ENCODE peak calls at places on chromosomes 16 and 17, in five cellular contexts. H, D, Y, C and W are unnamed samples.

GRCh38 chr17:1267471-1267947 is 2.7 kb upstream of the BHLHA9 start:
- DNase-seq in Y (no peak), D (no peak), C (no peak), H (no peak), W (no peak)

GRCh38 chr17:64281962-64282752 is 19.1 kb upstream of the TEX2 start:
- DNase-seq in D (peak), H (peak), Y (peak), C (peak), W (peak)

GRCh38 chr17:16304832-16305231 is 48.4 kb downstream of the CENPV start:
- DNase-seq in D (no peak), H (no peak), Y (no peak), C (peak), W (no peak)

GRCh38 chr17:9247401-9247938 is 226.2 kb downstream of the NTN1 start:
- DNase-seq in H (no peak), D (no peak), Y (no peak), C (no peak), W (no peak)

GRCh38 chr16:57096793-57097192 is 4.4 kb downstream of the CPNE2 start:
- DNase-seq in Y (no peak), H (no peak), D (no peak), C (no peak), W (no peak)

GRCh38 chr17:32970281-32970680 is 21.4 kb upstream of the SPACA3 start:
- DNase-seq in D (no peak), H (no peak), C (no peak), Y (no peak), W (no peak)

GRCh38 chr16:79751785-79752184 is 151.2 kb upstream of the MAF start:
- DNase-seq in H (no peak), C (no peak), D (no peak), Y (no peak), W (no peak)

GRCh38 chr17:34827008-34827407 is 134.3 kb downstream of the CCT6B start:
- DNase-seq in D (no peak), C (no peak), H (no peak), Y (no peak), W (no peak)

GRCh38 chr17:45101546-45101882 is 30.8 kb downstream of the PLCD3 start:
- DNase-seq in Y (no peak), H (no peak), D (no peak), C (no peak), W (no peak)

GRCh38 chr16:8863594-8864424 is 5.0 kb downstream of the CARHSP1 start:
- DNase-seq in Y (no peak), D (no peak), H (no peak), C (peak), W (no peak)

GRCh38 chr16:67349172-67349571 is 22.6 kb downstream of the LRRC36 start:
- DNase-seq in C (no peak), Y (no peak), D (no peak), H (no peak), W (no peak)

GRCh38 chr17:62966426-62967110 is 533 bp downstream of the TANC2 start:
- DNase-seq in Y (no peak), D (no peak), H (peak), C (peak), W (no peak)
- TF ChIP-seq CTCF in Y (no peak), D (no peak), H (no peak), C (no peak), W (no peak)

DNA sequence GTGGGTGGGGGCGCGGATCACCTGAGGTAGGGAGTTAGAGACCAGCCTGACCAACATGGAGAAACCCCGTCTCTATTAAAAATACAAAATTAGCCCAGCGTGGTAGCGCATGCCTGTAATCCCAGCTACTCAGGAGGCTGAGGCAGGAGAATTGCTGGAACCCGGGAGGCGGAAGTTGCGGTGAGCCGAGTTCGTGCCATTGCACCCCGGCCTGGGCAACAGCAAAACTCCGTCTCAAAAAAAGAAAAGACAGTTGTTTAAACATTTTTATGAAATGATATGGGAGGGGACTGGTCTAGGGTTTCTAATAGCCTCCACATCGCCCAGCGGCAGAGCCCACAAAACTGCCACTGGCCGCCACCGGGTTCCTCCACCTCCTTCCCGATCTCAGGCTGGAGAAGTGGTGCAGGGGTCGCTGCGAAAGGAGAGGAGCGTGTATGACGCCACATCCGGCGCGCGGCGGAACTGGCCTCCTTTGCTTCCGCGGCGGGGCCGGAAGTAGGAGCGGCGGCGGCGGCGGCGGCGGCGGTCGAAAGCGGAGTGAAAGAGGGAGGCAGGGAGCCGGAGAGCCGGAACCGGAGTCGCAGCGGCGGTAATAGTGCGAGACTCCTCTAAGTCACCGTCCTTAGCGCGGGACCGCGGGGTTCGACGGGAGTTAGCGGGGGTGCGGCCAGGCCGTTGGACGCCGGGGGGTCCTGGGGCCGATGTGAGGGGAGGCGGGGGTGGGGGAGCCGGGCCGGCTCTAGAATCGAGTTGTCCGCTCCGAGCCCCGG is at the start of gene PPP4C:
- DNase-seq in D (peak), C (peak), Y (peak), H (peak), W (peak)
- TF ChIP-seq CTCF in D (no peak), C (no peak), Y (peak), H (no peak), W (peak)

GRCh38 chr16:1283996-1284592 is 25.3 kb upstream of the UBE2I start:
- DNase-seq in C (no peak), D (no peak), H (no peak), Y (no peak), W (no peak)

GRCh38 chr16:1286492-1287094 is 22.8 kb upstream of the UBE2I start:
- DNase-seq in H (no peak), Y (no peak), D (no peak), C (no peak), W (no peak)

GRCh38 chr16:1287982-1288670 is 21.3 kb upstream of the UBE2I start:
- DNase-seq in Y (no peak), H (no peak), C (no peak), D (no peak), W (no peak)

GRCh38 chr16:1283296-1283695 is 26.1 kb upstream of the UBE2I start:
- DNase-seq in C (no peak), D (no peak), H (no peak), Y (no peak), W (no peak)

DNA sequence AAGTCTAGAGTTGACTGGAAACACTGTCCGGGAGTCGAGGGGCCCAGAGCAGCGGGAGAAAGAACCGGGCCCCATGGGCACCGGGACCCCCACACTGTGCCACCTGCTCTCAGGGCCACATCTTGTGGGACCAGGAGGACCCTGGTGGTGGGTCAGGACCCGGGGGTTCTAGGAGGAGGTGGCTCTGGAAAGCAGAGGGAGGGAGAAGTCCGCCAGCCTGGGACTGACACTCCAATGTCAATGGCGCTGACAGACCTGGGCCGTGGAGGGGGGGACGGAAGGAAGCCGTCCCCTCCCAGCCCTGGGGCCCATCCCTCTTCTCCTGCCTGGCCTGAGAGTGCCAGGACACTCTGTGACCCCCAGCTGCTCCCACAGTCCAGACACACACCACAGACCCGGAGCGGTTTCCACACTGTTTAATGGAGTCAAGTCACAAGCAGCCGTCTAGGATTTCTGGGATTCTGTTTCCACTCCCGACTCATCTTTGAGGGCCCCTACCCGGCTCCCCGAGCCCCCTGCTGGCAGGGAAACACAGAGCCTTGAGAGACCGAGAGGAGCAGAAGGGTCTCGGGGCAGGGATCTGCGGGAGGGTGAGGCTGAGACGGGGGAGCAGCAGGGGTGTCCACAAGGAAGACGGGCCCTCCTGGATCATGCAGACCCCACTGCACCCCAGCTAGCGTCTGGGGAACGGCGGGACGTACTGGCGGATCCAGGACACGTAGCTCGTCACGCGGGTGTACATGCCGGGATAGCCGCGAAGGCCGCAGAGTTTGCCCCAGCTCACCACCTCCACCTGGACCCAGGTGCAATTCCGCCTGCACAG is 23.6 kb upstream of the UBE2I start:
- DNase-seq in C (no peak), H (no peak), Y (no peak), D (no peak), W (no peak)
- TF ChIP-seq CTCF in C (no peak), H (no peak), Y (peak), D (no peak), W (peak)

GRCh38 chr16:88753600-88753999 is 31.4 kb downstream of the PIEZO1 start:
- DNase-seq in C (no peak), D (no peak), H (no peak), Y (no peak), W (no peak)

GRCh38 chr16:88754109-88754911 is 30.7 kb downstream of the PIEZO1 start:
- DNase-seq in Y (no peak), C (no peak), D (no peak), H (no peak), W (no peak)

GRCh38 chr16:88755745-88756443 is 29.1 kb downstream of the PIEZO1 start:
- DNase-seq in Y (no peak), D (no peak), H (no peak), C (no peak), W (no peak)

GRCh38 chr16:88753191-88753590 is 31.8 kb downstream of the PIEZO1 start:
- DNase-seq in H (no peak), Y (no peak), C (no peak), D (no peak), W (no peak)

GRCh38 chr16:88754912-88755744 is 29.9 kb downstream of the PIEZO1 start:
- DNase-seq in D (no peak), Y (peak), H (no peak), C (peak), W (no peak)
- TF ChIP-seq CTCF in D (no peak), Y (peak), H (no peak), C (no peak), W (peak)

GRCh38 chr16:69141014-69141413 is 8.6 kb downstream of the UTP4 start:
- DNase-seq in D (no peak), C (no peak), H (no peak), Y (no peak), W (no peak)

GRCh38 chr16:69145658-69146057 is 13.2 kb downstream of the UTP4 start:
- DNase-seq in C (no peak), Y (no peak), H (no peak), D (no peak), W (no peak)

GRCh38 chr16:69141936-69142335 is 9.5 kb downstream of the UTP4 start:
- DNase-seq in Y (no peak), C (no peak), D (no peak), H (no peak), W (no peak)

GRCh38 chr16:69138608-69139007 is 6.2 kb downstream of the UTP4 start:
- DNase-seq in D (no peak), H (no peak), Y (no peak), C (no peak), W (no peak)

GRCh38 chr16:69143116-69143515 is 10.7 kb downstream of the UTP4 start:
- DNase-seq in H (no peak), C (no peak), D (no peak), Y (no peak), W (no peak)
- TF ChIP-seq CTCF in H (no peak), C (no peak), D (no peak), Y (peak), W (no peak)

GRCh38 chr16:72228014-72228413 is 56.1 kb upstream of the PMFBP1 start:
- DNase-seq in C (no peak), H (no peak), Y (no peak), D (no peak), W (no peak)
- TF ChIP-seq CTCF in C (no peak), H (no peak), Y (no peak), D (no peak), W (no peak)

DNA sequence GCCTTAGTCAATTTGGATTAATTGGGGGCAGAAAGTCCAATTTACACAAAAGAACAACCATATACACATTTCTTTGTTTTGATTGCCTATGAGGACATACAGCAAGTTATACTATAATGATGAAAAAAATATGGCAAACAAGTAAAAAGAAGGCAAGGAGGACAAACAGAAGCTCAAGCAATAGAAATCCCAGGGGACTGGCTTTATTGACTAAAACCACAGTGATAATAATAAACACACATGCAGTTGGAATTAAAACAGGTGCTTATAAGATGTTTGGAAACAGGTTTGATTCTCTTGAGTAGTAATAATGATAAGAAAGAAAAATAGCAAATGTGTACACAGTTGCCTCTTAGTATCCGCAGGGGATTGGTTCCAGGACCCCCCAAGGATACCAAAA is 176.4 kb downstream of the SHISA9 start:
- DNase-seq in H (no peak), Y (no peak), C (no peak), D (no peak), W (no peak)
- TF ChIP-seq CTCF in H (no peak), Y (no peak), C (no peak), D (no peak), W (no peak)